ENCODE peak calls at places on chromosomes 2 and 18, in nine cellular contexts. Q is left lobe of liver, B is WERI-Rb-1, X is cardiac fibroblast, U is HT-29, F is GM12865, D is stromal cell of bone marrow, I is T-cell, M is ovary. N is an unnamed sample.

GRCh38 chr2:233323851-233324250 is 16.2 kb downstream of the SAG start:
- DNase-seq in X (no peak), M (no peak), U (no peak), Q (no peak), D (no peak), B (no peak), F (no peak), I (no peak), N (no peak)

GRCh38 chr2:172427256-172427989 is at the start of gene ITGA6:
- DNase-seq in Q (peak), U (peak), D (no peak), F (peak), X (peak), I (peak), M (peak), B (peak), N (peak)

GRCh38 chr2:25528173-25528572 is 145.2 kb downstream of the DTNB start:
- DNase-seq in X (peak), U (no peak), I (no peak), D (peak), Q (no peak), B (no peak), M (no peak), F (no peak), N (no peak)

GRCh38 chr2:223041527-223042109 is 10.4 kb upstream of the KCNE4 start:
- DNase-seq in U (peak), I (no peak), B (no peak), F (peak), M (peak), Q (no peak), D (peak), X (peak), N (peak)

GRCh38 chr2:207437136-207437856 is 92.5 kb upstream of the CREB1 start:
- DNase-seq in U (no peak), F (no peak), I (no peak), Q (no peak), X (no peak), D (no peak), B (no peak), M (no peak), N (no peak)

GRCh38 chr2:26946841-26947784 is 23.3 kb upstream of the MAPRE3 start:
- DNase-seq in X (peak), D (peak), F (no peak), M (no peak), B (no peak), U (peak), I (no peak), Q (no peak), N (peak)

GRCh38 chr2:120803764-120804335 is 68.2 kb downstream of the GLI2 start:
- DNase-seq in Q (no peak), M (no peak), B (no peak), X (no peak), F (peak), I (no peak), U (no peak), D (no peak), N (no peak)

GRCh38 chr2:199379251-199379650 is 78.5 kb downstream of the SATB2 start:
- DNase-seq in B (no peak), M (no peak), D (peak), F (no peak), I (no peak), X (no peak), U (no peak), Q (no peak), N (no peak)

GRCh38 chr2:177543007-177543760 is 150.6 kb downstream of the AGPS start:
- DNase-seq in U (no peak), X (peak), B (no peak), Q (no peak), I (no peak), D (peak), F (no peak), M (peak), N (no peak)

GRCh38 chr18:33470229-33470628 is 29.7 kb upstream of the CCDC178 start:
- DNase-seq in Q (no peak), I (no peak), M (no peak), B (no peak), F (no peak), D (no peak), U (no peak), X (peak), N (no peak)

GRCh38 chr2:207243601-207244000 is 77.9 kb upstream of the KLF7 start:
- DNase-seq in F (no peak), B (no peak), I (no peak), X (no peak), Q (no peak), D (no peak), U (no peak), M (no peak), N (no peak)

N was measured in MV-4-11.